ENCODE peak calls at places on chromosomes 16 and 17, in five cellular contexts. J is occipital lobe, W is T-helper 1 cell, R is HFFc6, H is substantia nigra. F is an unnamed sample.

GRCh38 chr17:82283208-82283749 is 9.8 kb upstream of the CSNK1D start:
- DNase-seq in J (no peak), W (no peak), R (peak; percentile 87), H (no peak), F (peak; percentile 94)

GRCh38 chr17:7438050-7438614 is 1.2 kb upstream of the FGF11 start:
- DNase-seq in J (no peak), W (peak; percentile 43), R (no peak), H (peak; percentile 68), F (no peak)

GRCh38 chr17:43217614-43218087 is 6.0 kb downstream of the TMEM106A start:
- DNase-seq in J (no peak), W (no peak), R (no peak), H (no peak), F (no peak)

GRCh38 chr16:23869052-23869451 is 33.3 kb downstream of the PRKCB start:
- DNase-seq in J (no peak), W (no peak), R (no peak), H (no peak), F (no peak)

GRCh38 chr16:68848786-68849185 is 5.5 kb downstream of the TANGO6 start:
- DNase-seq in J (no peak), W (no peak), R (no peak), H (no peak), F (no peak)

GRCh38 chr16:88351521-88352101 is 31.1 kb upstream of the ZNF469 start:
- DNase-seq in J (no peak), W (no peak), R (no peak), H (no peak), F (no peak)

GRCh38 chr16:14286381-14287230 is 215.5 kb downstream of the MRTFB start:
- DNase-seq in J (no peak), W (peak; percentile 17), R (no peak), H (no peak), F (no peak)

GRCh38 chr17:45008191-45008590 is 40.1 kb upstream of the C1QL1 start:
- DNase-seq in J (no peak), W (no peak), R (no peak), H (no peak), F (no peak)

GRCh38 chr16:80682435-80683070 is 121.8 kb downstream of the CDYL2 start:
- DNase-seq in J (peak; percentile 51), W (no peak), R (peak; percentile 76), H (no peak), F (peak; percentile 39)

GRCh38 chr17:3768341-3768740 is 32.6 kb downstream of the ITGAE start:
- DNase-seq in J (no peak), W (no peak), R (no peak), H (no peak), F (no peak)

GRCh38 chr16:78761427-78761826 is 662.0 kb downstream of the WWOX start:
- DNase-seq in J (no peak), W (no peak), R (no peak), H (no peak), F (no peak)

GRCh38 chr17:30368896-30369720 is 9.6 kb upstream of the CPD start:
- DNase-seq in J (no peak), W (no peak), R (no peak), H (no peak), F (no peak)

GRCh38 chr16:63575031-63575430 is 1538.8 kb upstream of the CDH8 start:
- DNase-seq in J (no peak), W (no peak), R (no peak), H (no peak), F (no peak)

GRCh38 chr17:39935896-39936295 is 8.4 kb downstream of the LRRC3C start:
- DNase-seq in J (no peak), W (no peak), R (no peak), H (no peak), F (no peak)

GRCh38 chr17:58343131-58343530 is 8.9 kb downstream of the SUPT4H1 start:
- DNase-seq in J (no peak), W (no peak), R (no peak), H (no peak), F (no peak)